ENCODE peak calls at places on chromosomes 4 and X, in eight cellular contexts. J, C, G, N, E, V, R and B are unnamed samples.
A peak's percentile ranks its signal among the peaks of the same experiment; 100 is the strongest.

GRCh38 chrX:130108647-130109428 is 1.5 kb downstream of the ELF4 start:
- DNase-seq in J (peak; percentile 44), C (no peak), G (no peak), N (no peak), E (peak; percentile 35), V (no peak), R (peak; percentile 42), B (no peak)

GRCh38 chr4:70721747-70722146 is at the start of gene RUFY3:
- DNase-seq in J (peak; percentile 16), C (peak; percentile 82), G (no peak), N (peak; percentile 61), E (peak; percentile 70), V (no peak), R (peak; percentile 93), B (peak; percentile 91)

GRCh38 chrX:68307767-68308166 is 125.5 kb downstream of the OPHN1 start:
- DNase-seq in J (peak; percentile 56), C (no peak), G (no peak), N (no peak), E (no peak), V (no peak), R (peak; percentile 70), B (no peak)

GRCh38 chr4:75037253-75037652 is 104.3 kb downstream of the PARM1 start:
- DNase-seq in J (no peak), C (no peak), G (no peak), N (no peak), E (no peak), V (no peak), R (no peak), B (no peak)

GRCh38 chr4:150769845-150770244 is 187.9 kb downstream of the MAB21L2 start:
- DNase-seq in J (peak; percentile 13), C (no peak), G (no peak), N (no peak), E (no peak), V (no peak), R (no peak), B (no peak)

GRCh38 chr4:628821-629635 is 3.7 kb downstream of the PDE6B start:
- DNase-seq in J (no peak), C (no peak), G (no peak), N (no peak), E (no peak), V (no peak), R (no peak), B (no peak)

GRCh38 chr4:87251104-87251503 is 30.7 kb upstream of the KLHL8 start:
- DNase-seq in J (no peak), C (no peak), G (no peak), N (no peak), E (peak; percentile 14), V (no peak), R (no peak), B (no peak)

GRCh38 chr4:17823871-17824669 is 13.3 kb downstream of the NCAPG start:
- DNase-seq in J (no peak), C (no peak), G (no peak), N (no peak), E (no peak), V (no peak), R (no peak), B (no peak)

GRCh38 chr4:2260336-2261109 is 1.4 kb downstream of the MXD4 start:
- DNase-seq in J (no peak), C (no peak), G (no peak), N (peak; percentile 20), E (no peak), V (no peak), R (no peak), B (no peak)

GRCh38 chr4:171583790-171584189 is 229.4 kb upstream of the GALNTL6 start:
- DNase-seq in J (no peak), C (no peak), G (no peak), N (no peak), E (no peak), V (no peak), R (no peak), B (no peak)

GRCh38 chr4:15376594-15376993 is 51.2 kb upstream of the C1QTNF7 start:
- DNase-seq in J (peak; percentile 23), C (no peak), G (no peak), N (no peak), E (no peak), V (no peak), R (no peak), B (no peak)

GRCh38 chr4:38132843-38133662 is 172.9 kb downstream of the PTTG2 start:
- DNase-seq in J (no peak), C (no peak), G (no peak), N (no peak), E (no peak), V (no peak), R (no peak), B (no peak)

GRCh38 chrX:19695884-19696283 is 180.6 kb upstream of the MAP3K15 start:
- DNase-seq in J (no peak), C (no peak), G (no peak), N (no peak), E (no peak), V (no peak), R (no peak), B (no peak)

GRCh38 chrX:120000490-120001246 is 57.1 kb upstream of the NKAP start:
- DNase-seq in J (peak; percentile 43), C (no peak), G (no peak), N (no peak), E (peak; percentile 3), V (no peak), R (no peak), B (no peak)

GRCh38 chr4:28827866-28828265 is 1892.3 kb upstream of the PCDH7 start:
- DNase-seq in J (no peak), C (no peak), G (no peak), N (no peak), E (no peak), V (no peak), R (no peak), B (no peak)

GRCh38 chr4:130249002-130249401 is 1153.0 kb downstream of the C4orf33 start:
- DNase-seq in J (no peak), C (no peak), G (no peak), N (no peak), E (no peak), V (no peak), R (no peak), B (no peak)

GRCh38 chrX:72026341-72027023 is 105.2 kb downstream of the RTL5 start:
- DNase-seq in J (no peak), C (no peak), G (no peak), N (no peak), E (peak; percentile 20), V (no peak), R (no peak), B (no peak)

GRCh38 chr4:121898150-121898549 is 27.9 kb upstream of the BBS7 start:
- DNase-seq in J (no peak), C (no peak), G (no peak), N (peak; percentile 23), E (peak; percentile 25), V (no peak), R (no peak), B (no peak)

GRCh38 chrX:115259238-115259875 is 25.5 kb upstream of the LRCH2 start:
- DNase-seq in J (no peak), C (no peak), G (no peak), N (no peak), E (no peak), V (no peak), R (no peak), B (no peak)

GRCh38 chr4:151486166-151486565 is 77.2 kb downstream of the FHIP1A start:
- DNase-seq in J (no peak), C (no peak), G (no peak), N (no peak), E (no peak), V (no peak), R (no peak), B (no peak)

GRCh38 chr4:188018262-188018661 is 22.7 kb downstream of the ZFP42 start:
- DNase-seq in J (no peak), C (no peak), G (no peak), N (no peak), E (no peak), V (no peak), R (no peak), B (no peak)

GRCh38 chr4:38455092-38455855 is 208.7 kb upstream of the KLF3 start:
- DNase-seq in J (no peak), C (no peak), G (no peak), N (no peak), E (no peak), V (no peak), R (no peak), B (no peak)

GRCh38 chr4:24089831-24090531 is 200.1 kb upstream of the PPARGC1A start:
- DNase-seq in J (no peak), C (no peak), G (no peak), N (no peak), E (no peak), V (no peak), R (peak; percentile 10), B (no peak)

GRCh38 chr4:182885738-182886077 is 31.5 kb downstream of the DCTD start:
- DNase-seq in J (no peak), C (no peak), G (no peak), N (no peak), E (no peak), V (no peak), R (no peak), B (no peak)

GRCh38 chrX:129553619-129554288 is 13.7 kb downstream of the OCRL start:
- DNase-seq in J (no peak), C (no peak), G (no peak), N (no peak), E (no peak), V (no peak), R (no peak), B (no peak)

GRCh38 chrX:135086197-135086854 is 34.0 kb downstream of the ETDB start:
- DNase-seq in J (peak; percentile 55), C (peak; percentile 30), G (peak; percentile 48), N (no peak), E (peak; percentile 69), V (peak; percentile 24), R (peak; percentile 51), B (peak; percentile 58)

GRCh38 chrX:130170752-130171445 is 863 bp upstream of the RAB33A start:
- DNase-seq in J (no peak), C (peak; percentile 80), G (no peak), N (peak; percentile 73), E (peak; percentile 35), V (peak; percentile 19), R (no peak), B (peak; percentile 96)

GRCh38 chr4:19119904-19120303 is 1098.3 kb upstream of the LCORL start:
- DNase-seq in J (no peak), C (no peak), G (no peak), N (no peak), E (no peak), V (no peak), R (no peak), B (no peak)

GRCh38 chrX:153926863-153927685 is 1.0 kb upstream of the ARHGAP4 start:
- DNase-seq in J (no peak), C (peak; percentile 28), G (no peak), N (no peak), E (peak; percentile 72), V (no peak), R (no peak), B (peak; percentile 60)

GRCh38 chr4:88673886-88674285 is 23.7 kb downstream of the NAP1L5 start:
- DNase-seq in J (no peak), C (no peak), G (no peak), N (no peak), E (no peak), V (no peak), R (no peak), B (no peak)

GRCh38 chr4:1523907-1524636 is 117.8 kb upstream of the NKX1-1 start:
- DNase-seq in J (no peak), C (no peak), G (no peak), N (peak; percentile 10), E (peak; percentile 4), V (no peak), R (no peak), B (no peak)